ENCODE peak calls at places on chromosomes 3 and 15, in nine cellular contexts. S is fibroblast of lung; D is fibroblast of pulmonary artery; W is DMS 273 treated with DMSO at 0.1 percent for 48 hours; M is thoracic aorta; V is AG04450; I is T-helper 2 cell; Q is ascending aorta; P is stimulated activated CD4-positive, alpha-beta T cell treated with anti-CD3 and anti-CD28 coated beads, TNF-alpha, amount 100 ng/mL, for 4 hours. Y is an unnamed sample.

GRCh38 chr3:53570709-53571108 is 76.3 kb downstream of the CACNA1D start:
- DNase-seq in D (no peak), M (no peak), P (no peak), I (no peak), S (peak; percentile 36), V (no peak), Q (no peak), W (no peak), Y (peak; percentile 39)

GRCh38 chr3:26247669-26248068 is 374.9 kb upstream of the LRRC3B start:
- DNase-seq in I (no peak), S (no peak), Q (no peak), W (no peak), M (no peak), P (no peak), V (no peak), D (no peak), Y (no peak)

GRCh38 chr3:124117486-124117885 is 125.6 kb upstream of the ROPN1 start:
- DNase-seq in V (peak; percentile 15), D (peak; percentile 56), Q (no peak), I (no peak), P (no peak), W (peak; percentile 36), S (peak; percentile 87), M (peak; percentile 52), Y (peak; percentile 51)

GRCh38 chr15:80202641-80203360 is 49.2 kb downstream of the CTXND1 start:
- DNase-seq in M (no peak), D (no peak), W (no peak), V (no peak), I (no peak), Q (no peak), P (no peak), S (no peak), Y (no peak)

GRCh38 chr3:142886938-142887337 is 1.9 kb downstream of the PCOLCE2 start:
- DNase-seq in D (peak; percentile 56), W (no peak), M (no peak), P (no peak), I (no peak), V (no peak), S (peak; percentile 87), Q (no peak), Y (peak; percentile 59)

GRCh38 chr3:149934524-149934923 is 36.2 kb downstream of the PFN2 start:
- DNase-seq in D (peak; percentile 86), V (peak; percentile 47), I (no peak), M (peak; percentile 13), S (peak; percentile 59), W (no peak), Q (no peak), P (no peak), Y (peak; percentile 75)

GRCh38 chr15:98776607-98777281 is 128.4 kb downstream of the IGF1R start:
- DNase-seq in W (no peak), P (no peak), Q (no peak), V (no peak), M (no peak), I (no peak), S (peak; percentile 90), D (peak; percentile 35), Y (no peak)

GRCh38 chr3:77102916-77103769 is 63.2 kb downstream of the ROBO2 start:
- DNase-seq in W (no peak), M (no peak), I (no peak), D (peak; percentile 13), S (peak; percentile 36), P (no peak), Q (no peak), V (no peak), Y (no peak)

GRCh38 chr15:76201536-76202255 is 109.6 kb downstream of the ETFA start:
- DNase-seq in P (no peak), M (no peak), Q (no peak), V (no peak), D (no peak), I (no peak), S (no peak), W (no peak), Y (no peak)

Y was measured in stromal cell of bone marrow.